ENCODE peak calls at places on chromosomes 6 and 20, in four cellular contexts. T is ovary, S is tibial nerve, X is endodermal cell. Q is an unnamed sample.

GRCh38 chr20:62206388-62206775 is 13.7 kb downstream of the HRH3 start:
- DNase-seq in T (no peak), X (no peak), S (no peak), Q (no peak)

GRCh38 chr6:47034919-47035318 is 7.2 kb downstream of the ADGRF1 start:
- DNase-seq in X (no peak), T (no peak), S (no peak), Q (peak; percentile 59)

GRCh38 chr6:47044418-47044817 is 2.3 kb upstream of the ADGRF1 start:
- DNase-seq in X (no peak), S (no peak), T (no peak), Q (no peak)

GRCh38 chr20:41650221-41650948 is 32.2 kb upstream of the CHD6 start:
- DNase-seq in T (no peak), X (no peak), S (no peak), Q (no peak)

GRCh38 chr6:114346451-114346850 is 3.6 kb upstream of the HS3ST5 start:
- DNase-seq in S (no peak), T (no peak), X (no peak), Q (no peak)

GRCh38 chr6:6699741-6700367 is 111.3 kb downstream of the LY86 start:
- DNase-seq in T (peak; percentile 87), X (peak; percentile 68), S (peak; percentile 81), Q (peak; percentile 62)

GRCh38 chr6:97557355-97557754 is 274.3 kb upstream of the MMS22L start:
- DNase-seq in X (no peak), S (no peak), T (no peak), Q (no peak)

GRCh38 chr6:128519931-128520435 is 416 bp downstream of the PTPRK start:
- DNase-seq in S (peak; percentile 20), T (peak; percentile 59), X (peak; percentile 92), Q (peak; percentile 70)

GRCh38 chr20:51121272-51121671 is 98.4 kb upstream of the KCNG1 start:
- DNase-seq in T (peak; percentile 76), S (no peak), X (no peak), Q (no peak)

GRCh38 chr20:15846446-15846845 is 726.8 kb downstream of the KIF16B start:
- DNase-seq in X (no peak), S (no peak), T (no peak), Q (no peak)

GRCh38 chr6:47309326-47310130 is at the start of gene TNFRSF21:
- DNase-seq in S (peak; percentile 81), T (peak; percentile 85), X (peak; percentile 98), Q (peak; percentile 91)

GRCh38 chr6:30612213-30612612 is 4.8 kb downstream of the PPP1R10 start:
- DNase-seq in T (no peak), X (no peak), S (no peak), Q (no peak)
- H3K36me3 ChIP-seq in T (no peaks in the 10 kb centered on the region), X (peaks cover 76% of the 10 kb centered on the region), S (peaks cover 7% of the 10 kb centered on the region), Q (no peaks in the 10 kb centered on the region)

DNA sequence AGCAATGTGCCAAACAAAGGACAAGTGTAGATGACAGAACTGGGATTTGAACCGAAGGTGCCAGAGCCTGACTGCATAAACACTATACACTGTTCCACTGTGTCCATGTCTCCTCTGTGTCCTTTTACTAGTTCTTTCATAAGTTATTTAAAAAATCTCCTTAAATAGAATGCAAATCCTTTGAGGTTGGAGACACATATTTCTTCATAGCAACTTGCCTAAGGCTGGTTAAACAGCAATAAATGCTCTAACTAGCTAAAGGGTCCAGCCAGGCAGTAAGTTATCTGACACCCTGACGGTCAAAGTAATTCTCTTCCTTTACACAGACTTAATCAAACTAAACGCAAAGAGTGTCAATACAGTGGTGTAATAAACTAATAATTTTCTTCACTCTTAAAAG is 76.2 kb upstream of the TRAF3IP2 start:
- DNase-seq in X (no peak), T (no peak), S (no peak), Q (no peak)
- H3K36me3 ChIP-seq in X (peaks cover 22% of the 10 kb centered on the region), T (no peaks in the 10 kb centered on the region), S (no peaks in the 10 kb centered on the region), Q (no peaks in the 10 kb centered on the region)

GRCh38 chr20:17627101-17627950 is 54.7 kb downstream of the RRBP1 start:
- DNase-seq in X (no peak), T (no peak), S (no peak), Q (no peak)
- H3K36me3 ChIP-seq in X (peaks cover 96% of the 10 kb centered on the region), T (no peaks in the 10 kb centered on the region), S (peaks cover 16% of the 10 kb centered on the region), Q (peaks cover 15% of the 10 kb centered on the region)

DNA sequence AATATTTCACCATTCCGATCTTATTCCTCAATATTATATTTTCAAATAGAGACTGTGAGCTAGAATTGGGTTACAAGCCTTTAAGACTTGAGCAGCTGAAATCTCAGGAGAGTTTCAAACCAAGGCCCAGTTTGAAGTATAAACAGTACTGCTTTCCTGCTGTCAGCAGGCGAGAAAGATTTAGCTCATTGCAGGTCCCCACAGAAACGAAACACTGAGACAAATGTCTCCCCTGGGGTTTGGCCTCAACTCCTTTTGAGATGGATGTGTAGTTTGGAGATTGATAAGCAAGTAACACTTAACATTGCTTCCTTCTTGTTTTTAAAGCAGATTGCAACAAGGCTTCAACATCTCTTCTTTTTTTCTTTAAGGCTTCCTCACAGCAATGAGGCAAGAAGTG is 22.4 kb upstream of the GLP1R start:
- DNase-seq in T (no peak), X (no peak), S (no peak), Q (no peak)
- H3K36me3 ChIP-seq in T (no peaks in the 10 kb centered on the region), X (no peaks in the 10 kb centered on the region), S (no peaks in the 10 kb centered on the region), Q (no peaks in the 10 kb centered on the region)

GRCh38 chr6:111379302-111379701 is 103.7 kb downstream of the REV3L start:
- DNase-seq in S (no peak), X (no peak), T (no peak), Q (no peak)
- H3K36me3 ChIP-seq in S (no peaks in the 10 kb centered on the region), X (peaks cover 61% of the 10 kb centered on the region), T (no peaks in the 10 kb centered on the region), Q (peaks cover 9% of the 10 kb centered on the region)

GRCh38 chr20:47256665-47257236 is 99.7 kb downstream of the ZMYND8 start:
- DNase-seq in S (no peak), X (no peak), T (no peak), Q (no peak)
- H3K36me3 ChIP-seq in S (no peaks in the 10 kb centered on the region), X (peaks cover 85% of the 10 kb centered on the region), T (no peaks in the 10 kb centered on the region), Q (no peaks in the 10 kb centered on the region)

GRCh38 chr20:45843506-45843905 is 9.9 kb downstream of the SNX21 start:
- DNase-seq in S (no peak), X (no peak), T (no peak), Q (no peak)
- H3K36me3 ChIP-seq in S (peaks cover 21% of the 10 kb centered on the region), X (peaks cover 63% of the 10 kb centered on the region), T (no peaks in the 10 kb centered on the region), Q (peaks cover 4% of the 10 kb centered on the region)

GRCh38 chr20:5569021-5569420 is 181.2 kb upstream of the SHLD1 start:
- DNase-seq in S (peak; percentile 71), T (no peak), X (no peak), Q (no peak)

GRCh38 chr20:5570031-5570430 is 180.2 kb upstream of the SHLD1 start:
- DNase-seq in S (no peak), X (no peak), T (no peak), Q (no peak)

GRCh38 chr20:5570442-5570841 is 179.8 kb upstream of the SHLD1 start:
- DNase-seq in S (no peak), T (no peak), X (no peak), Q (no peak)

DNA sequence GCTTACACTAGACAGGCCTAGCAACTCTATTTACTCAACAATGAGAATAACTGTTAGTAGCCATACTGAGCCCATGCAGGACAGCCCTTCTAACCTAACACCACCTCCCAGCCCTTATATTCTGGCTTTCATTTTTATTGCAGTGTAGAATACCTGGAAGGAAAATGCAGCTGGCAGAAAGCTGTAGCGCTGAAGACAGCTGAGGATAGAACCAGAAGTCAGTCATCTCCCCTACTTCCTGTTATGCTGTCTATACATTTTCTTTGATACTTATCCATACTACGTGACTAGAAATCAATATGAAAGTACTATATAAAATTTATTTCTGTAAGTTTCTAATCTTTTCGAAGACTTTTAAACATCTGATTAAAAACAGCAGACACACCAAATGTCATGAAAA is 182.6 kb upstream of the SHLD1 start:
- DNase-seq in X (no peak), T (no peak), S (no peak), Q (no peak)
- H3K36me3 ChIP-seq in X (peaks cover 62% of the 10 kb centered on the region), T (no peaks in the 10 kb centered on the region), S (peaks cover 4% of the 10 kb centered on the region), Q (no peaks in the 10 kb centered on the region)

DNA sequence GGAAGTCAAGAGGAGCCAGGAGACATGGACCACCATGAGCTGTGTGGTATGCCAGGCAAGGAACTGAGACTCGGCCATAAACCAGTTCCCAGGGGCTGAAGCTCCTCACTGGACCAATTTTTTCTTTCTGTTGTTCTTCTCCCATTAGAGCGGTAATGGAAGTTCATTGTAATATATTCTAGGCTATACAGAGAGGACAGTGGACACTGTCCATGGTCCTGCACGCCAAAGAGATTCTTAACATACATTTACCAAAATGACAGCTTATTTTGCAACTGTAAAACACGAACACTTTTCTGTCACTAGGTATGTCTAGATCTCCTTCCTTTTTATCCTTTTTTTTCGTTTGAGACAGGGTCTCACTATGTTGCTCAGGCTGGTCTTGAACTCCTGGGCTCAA is 13.1 kb upstream of the DSN1 start:
- DNase-seq in X (no peak), S (no peak), T (no peak), Q (no peak)
- H3K36me3 ChIP-seq in X (peaks cover 49% of the 10 kb centered on the region), S (no peaks in the 10 kb centered on the region), T (no peaks in the 10 kb centered on the region), Q (no peaks in the 10 kb centered on the region)

DNA sequence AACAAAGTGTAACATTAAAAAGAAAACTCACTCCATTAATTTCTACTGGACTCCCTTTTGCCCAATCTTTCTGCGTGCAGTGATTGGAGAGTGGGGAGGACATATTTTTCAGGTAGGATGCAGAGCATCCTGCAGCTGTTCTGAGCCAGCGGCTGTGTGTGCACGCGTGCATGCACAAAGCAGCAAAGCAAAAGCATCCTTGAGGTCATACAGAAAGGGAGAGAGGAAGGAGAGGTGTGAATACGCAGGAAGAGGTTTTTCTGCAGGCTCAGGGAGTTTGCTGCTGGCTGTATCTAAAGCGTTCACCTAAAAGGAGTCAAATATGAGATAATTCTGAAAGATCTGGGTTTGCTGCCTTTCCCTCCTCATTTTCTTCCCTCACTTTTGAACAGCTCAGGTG is 108.4 kb downstream of the HUS1B start:
- DNase-seq in T (no peak), X (no peak), S (no peak), Q (no peak)
- H3K36me3 ChIP-seq in T (no peaks in the 10 kb centered on the region), X (peaks cover 42% of the 10 kb centered on the region), S (peaks cover 12% of the 10 kb centered on the region), Q (peaks cover under 1% of the 10 kb centered on the region)